ENCODE peak calls at places on chromosomes 7 and 10, in six cellular contexts. M, U, J, W, T and V are unnamed samples.

GRCh38 chr7:78153285-78153684 is 354.7 kb downstream of the PHTF2 start:
- DNase-seq in J (no peak), T (no peak), M (no peak), U (no peak), W (no peak), V (no peak)

GRCh38 chr10:34651381-34651780 is 163.7 kb downstream of the PARD3 start:
- DNase-seq in W (no peak), U (no peak), M (no peak), T (no peak), J (no peak), V (no peak)

GRCh38 chr10:26085549-26085948 is 131.0 kb upstream of the GAD2 start:
- DNase-seq in U (no peak), W (no peak), M (no peak), T (no peak), J (no peak), V (no peak)

GRCh38 chr10:31171402-31172120 is 139.9 kb upstream of the ZNF438 start:
- DNase-seq in U (no peak), J (no peak), T (no peak), M (no peak), W (no peak), V (no peak)

GRCh38 chr10:63208981-63209380 is 75.9 kb downstream of the NRBF2 start:
- DNase-seq in U (peak; percentile 66), M (no peak), W (no peak), J (no peak), T (no peak), V (no peak)

GRCh38 chr7:83934118-83934734 is 260.4 kb downstream of the SEMA3A start:
- DNase-seq in T (no peak), J (no peak), M (no peak), W (no peak), U (no peak), V (no peak)

GRCh38 chr10:115572740-115573455 is 479.7 kb downstream of the ATRNL1 start:
- DNase-seq in J (no peak), M (no peak), T (no peak), U (no peak), W (no peak), V (no peak)

GRCh38 chr7:148264933-148265557 is 325.5 kb upstream of the C7orf33 start:
- DNase-seq in U (peak; percentile 48), W (no peak), J (no peak), M (no peak), T (no peak), V (no peak)

GRCh38 chr7:105796365-105796764 is 80.0 kb downstream of the ATXN7L1 start:
- DNase-seq in U (peak; percentile 35), T (no peak), W (no peak), M (no peak), J (no peak), V (no peak)

GRCh38 chr10:20922461-20922860 is 25.4 kb upstream of the NEBL start:
- DNase-seq in T (no peak), U (no peak), M (no peak), W (no peak), J (no peak), V (no peak)

GRCh38 chr10:101021239-101021638 is 9.7 kb downstream of the PDZD7 start:
- DNase-seq in W (no peak), U (no peak), T (no peak), M (no peak), J (no peak), V (no peak)

GRCh38 chr7:97835296-97836138 is 36.7 kb downstream of the ASNS start:
- DNase-seq in T (peak; percentile 26), W (peak; percentile 65), J (no peak), M (peak; percentile 61), U (peak; percentile 71), V (peak; percentile 36)

GRCh38 chr10:11600280-11600679 is 11.2 kb downstream of the USP6NL start:
- DNase-seq in T (no peak), U (no peak), M (no peak), W (no peak), J (no peak), V (no peak)

GRCh38 chr10:11603741-11604140 is 7.7 kb downstream of the USP6NL start:
- DNase-seq in W (no peak), U (no peak), M (no peak), J (no peak), T (no peak), V (no peak)

GRCh38 chr10:11602919-11603523 is 8.4 kb downstream of the USP6NL start:
- DNase-seq in W (no peak), J (no peak), T (no peak), M (no peak), U (no peak), V (no peak)

GRCh38 chr10:11601670-11602069 is 9.8 kb downstream of the USP6NL start:
- DNase-seq in J (no peak), U (no peak), W (no peak), M (no peak), T (no peak), V (no peak)

GRCh38 chr10:11602357-11602756 is 9.1 kb downstream of the USP6NL start:
- DNase-seq in J (no peak), T (no peak), M (no peak), W (no peak), U (no peak), V (no peak)
- H3K27ac ChIP-seq in J (no peak overlapping the region), T (no peak overlapping the region), M (no peak overlapping the region), W (no peak overlapping the region), U (no peak overlapping the region), V (no peak overlapping the region)

GRCh38 chr7:7832518-7832917 is 114.1 kb upstream of the RPA3 start:
- DNase-seq in T (no peak), U (no peak), W (no peak), J (no peak), M (no peak), V (no peak)
- H3K27ac ChIP-seq in T (no peak overlapping the region), U (no peak overlapping the region), W (no peak overlapping the region), J (no peak overlapping the region), M (no peak overlapping the region), V (no peak overlapping the region)

GRCh38 chr7:44148961-44149550 is 7.9 kb upstream of the MYL7 start:
- DNase-seq in W (peak; percentile 28), J (peak; percentile 26), U (no peak), T (no peak), M (no peak), V (no peak)
- H3K27ac ChIP-seq in W (no peak overlapping the region), J (no peak overlapping the region), U (no peak overlapping the region), T (no peak overlapping the region), M (no peak overlapping the region), V (no peak overlapping the region)

GRCh38 chr7:90726623-90727022 is 130.5 kb downstream of the CDK14 start:
- DNase-seq in T (no peak), J (no peak), W (peak; percentile 61), M (no peak), U (peak; percentile 45), V (no peak)

GRCh38 chr7:90723866-90724265 is 127.7 kb downstream of the CDK14 start:
- DNase-seq in J (no peak), W (no peak), M (no peak), U (no peak), T (no peak), V (no peak)

GRCh38 chr7:90728568-90728967 is 132.4 kb downstream of the CDK14 start:
- DNase-seq in U (no peak), T (no peak), J (no peak), W (no peak), M (no peak), V (no peak)

GRCh38 chr7:90726120-90726519 is 130.0 kb downstream of the CDK14 start:
- DNase-seq in M (no peak), T (no peak), W (no peak), J (no peak), U (no peak), V (no peak)

DNA sequence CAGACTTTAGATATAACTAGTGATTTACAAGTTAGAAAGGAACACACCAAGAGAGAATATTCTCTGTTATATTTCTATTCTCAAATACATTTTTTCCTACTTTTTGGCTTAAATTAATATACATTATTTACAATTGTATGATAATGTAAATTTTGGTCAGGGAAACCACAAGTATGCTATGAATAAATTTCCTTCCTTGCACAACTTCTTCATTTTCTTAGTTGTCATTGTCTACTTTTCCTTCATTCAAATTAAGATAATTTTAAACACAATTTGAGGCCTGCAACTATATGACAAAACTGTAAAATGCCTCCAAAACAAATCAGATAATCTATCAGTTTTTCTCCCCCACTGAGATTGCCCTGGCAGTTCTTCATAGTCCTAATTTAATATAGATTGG is 131.3 kb downstream of the CDK14 start:
- DNase-seq in W (no peak), M (no peak), U (no peak), J (no peak), T (no peak), V (no peak)
- H3K27ac ChIP-seq in W (no peak overlapping the region), M (no peak overlapping the region), U (no peak overlapping the region), J (no peak overlapping the region), T (peak overlapping the region; percentile 70), V (no peak overlapping the region)